ENCODE peak calls at places on chromosomes 6 and 20, in six cellular contexts. R is heart right ventricle; J is gastrocnemius medialis; X is psoas muscle; W is prostate gland; D is naive thymus-derived CD4-positive, alpha-beta T cell. N is an unnamed sample.

GRCh38 chr6:87213364-87213763 is 58.0 kb downstream of the ZNF292 start:
- DNase-seq in R (no peak), J (no peak), X (no peak), W (no peak), D (no peak), N (no peak)

GRCh38 chr6:26235240-26235730 is 129.7 kb upstream of the BTN3A2 start:
- DNase-seq in R (no peak), J (no peak), X (no peak), W (no peak), D (no peak), N (no peak)

GRCh38 chr20:61454053-61454452 is 202.0 kb downstream of the CDH4 start:
- DNase-seq in R (no peak), J (no peak), X (no peak), W (no peak), D (no peak), N (no peak)

GRCh38 chr6:26216015-26216885 is 129.0 kb downstream of the HFE start:
- DNase-seq in R (peak; percentile 78), J (no peak), X (peak; percentile 64), W (peak; percentile 94), D (peak; percentile 94), N (peak; percentile 98)

GRCh38 chr6:168343239-168344167 is 23.9 kb upstream of the DACT2 start:
- DNase-seq in R (no peak), J (no peak), X (no peak), W (no peak), D (no peak), N (no peak)

GRCh38 chr6:128491643-128492206 is 28.7 kb downstream of the PTPRK start:
- DNase-seq in R (peak; percentile 63), J (no peak), X (no peak), W (peak; percentile 39), D (no peak), N (peak; percentile 88)

GRCh38 chr6:111573892-111574800 is 31.5 kb downstream of the TRAF3IP2 start:
- DNase-seq in R (peak; percentile 62), J (no peak), X (no peak), W (no peak), D (no peak), N (peak; percentile 93)

GRCh38 chr6:42304313-42304712 is 86.7 kb upstream of the MRPS10 start:
- DNase-seq in R (no peak), J (no peak), X (no peak), W (no peak), D (no peak), N (peak; percentile 61)

GRCh38 chr6:113662688-113663333 is 194.3 kb upstream of the MARCKS start:
- DNase-seq in R (no peak), J (no peak), X (no peak), W (no peak), D (no peak), N (no peak)

GRCh38 chr20:62642666-62643520 is 590 bp downstream of the SLCO4A1 start:
- DNase-seq in R (no peak), J (no peak), X (no peak), W (no peak), D (peak; percentile 47), N (peak; percentile 8)

GRCh38 chr6:134057478-134057877 is 5.1 kb upstream of the SLC2A12 start:
- DNase-seq in R (no peak), J (no peak), X (no peak), W (peak; percentile 51), D (no peak), N (no peak)
- H3K27ac ChIP-seq in R (peak overlapping the region; percentile 68), J (no peak overlapping the region), X (peak overlapping the region; percentile 11), W (no peak overlapping the region), D (no peak overlapping the region), N (no peak overlapping the region)

GRCh38 chr20:25300496-25301170 is 52.7 kb downstream of the PYGB start:
- DNase-seq in R (no peak), J (no peak), X (no peak), W (no peak), D (no peak), N (peak; percentile 34)

GRCh38 chr20:25299801-25300200 is 51.9 kb downstream of the PYGB start:
- DNase-seq in R (no peak), J (no peak), X (no peak), W (no peak), D (no peak), N (peak; percentile 63)

GRCh38 chr20:25303292-25304024 is 55.6 kb downstream of the PYGB start:
- DNase-seq in R (no peak), J (no peak), X (peak; percentile 26), W (no peak), D (no peak), N (no peak)

GRCh38 chr20:25302596-25302995 is 54.7 kb downstream of the PYGB start:
- DNase-seq in R (no peak), J (no peak), X (peak; percentile 41), W (no peak), D (no peak), N (no peak)

GRCh38 chr20:25301357-25301920 is 53.6 kb downstream of the PYGB start:
- DNase-seq in R (no peak), J (no peak), X (no peak), W (no peak), D (no peak), N (no peak)
- H3K27ac ChIP-seq in R (peak overlapping the region; percentile 1), J (no peak overlapping the region), X (no peak overlapping the region), W (peak overlapping the region; percentile 43), D (no peak overlapping the region), N (no peak overlapping the region)

DNA sequence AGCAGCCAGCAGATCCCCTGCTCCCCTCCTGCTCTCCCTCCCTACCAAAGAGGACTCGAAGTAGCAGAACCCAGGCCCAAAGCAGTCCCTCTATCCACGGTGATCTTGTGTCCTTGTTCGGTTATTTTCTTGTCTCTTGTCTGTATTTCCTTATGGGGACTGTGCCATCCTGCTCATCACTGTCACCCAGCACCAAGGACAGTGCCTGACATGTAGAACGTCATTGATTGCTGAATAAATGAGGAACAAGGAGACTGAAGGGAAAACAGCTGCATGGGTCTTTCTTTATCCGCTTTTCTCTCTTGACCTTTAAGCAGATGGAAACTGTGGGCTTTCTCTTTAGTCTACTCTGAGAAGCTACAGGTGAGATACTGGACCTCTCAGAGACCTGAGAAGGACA is 29.4 kb upstream of the ZNF831 start:
- DNase-seq in R (no peak), J (no peak), X (no peak), W (no peak), D (no peak), N (no peak)
- H3K27ac ChIP-seq in R (no peak overlapping the region), J (no peak overlapping the region), X (no peak overlapping the region), W (no peak overlapping the region), D (no peak overlapping the region), N (no peak overlapping the region)

GRCh38 chr20:44599715-44600114 is 17.3 kb downstream of the PKIG start:
- DNase-seq in R (no peak), J (no peak), X (no peak), W (no peak), D (no peak), N (no peak)

GRCh38 chr20:44600301-44600700 is 17.9 kb downstream of the PKIG start:
- DNase-seq in R (no peak), J (no peak), X (no peak), W (no peak), D (no peak), N (no peak)

GRCh38 chr20:44600758-44601562 is 18.6 kb downstream of the PKIG start:
- DNase-seq in R (peak; percentile 64), J (no peak), X (peak; percentile 70), W (no peak), D (no peak), N (no peak)

GRCh38 chr20:44603327-44603726 is 20.9 kb downstream of the PKIG start:
- DNase-seq in R (no peak), J (no peak), X (no peak), W (no peak), D (no peak), N (no peak)

DNA sequence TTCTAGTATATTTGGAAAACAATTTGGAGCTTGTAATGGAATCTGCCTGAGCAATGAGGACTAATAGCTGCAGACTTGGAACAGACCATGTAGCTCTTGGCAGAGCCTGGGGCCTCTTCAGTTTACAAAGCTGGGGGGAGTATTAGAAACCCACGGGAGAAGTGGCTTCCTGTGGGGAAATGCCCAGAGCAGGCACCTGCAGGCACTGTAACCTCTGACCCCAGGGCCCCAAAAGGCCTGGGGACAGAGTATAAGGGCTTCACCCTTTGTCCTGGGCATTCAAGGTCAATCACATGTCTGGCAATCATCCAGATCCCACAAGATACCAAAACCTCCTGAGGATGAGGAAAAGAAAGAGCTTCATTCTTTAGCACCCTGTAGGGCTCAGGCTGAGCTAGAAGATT is 19.4 kb downstream of the PKIG start:
- DNase-seq in R (peak; percentile 88), J (peak; percentile 41), X (peak; percentile 85), W (peak; percentile 23), D (no peak), N (peak; percentile 89)
- H3K27ac ChIP-seq in R (peak overlapping the region; percentile 98), J (peak overlapping the region; percentile 79), X (peak overlapping the region; percentile 82), W (peak overlapping the region; percentile 69), D (no peak overlapping the region), N (no peak overlapping the region)

GRCh38 chr20:51427625-51428291 is 114.8 kb downstream of the NFATC2 start:
- DNase-seq in R (no peak), J (no peak), X (no peak), W (no peak), D (no peak), N (no peak)
- H3K27ac ChIP-seq in R (no peak overlapping the region), J (no peak overlapping the region), X (no peak overlapping the region), W (no peak overlapping the region), D (no peak overlapping the region), N (no peak overlapping the region)

GRCh38 chr6:109105681-109106080 is 10.4 kb downstream of the CEP57L1 start:
- DNase-seq in R (no peak), J (no peak), X (no peak), W (no peak), D (no peak), N (no peak)
- H3K27ac ChIP-seq in R (no peak overlapping the region), J (no peak overlapping the region), X (no peak overlapping the region), W (no peak overlapping the region), D (no peak overlapping the region), N (no peak overlapping the region)

GRCh38 chr20:37298190-37298939 is 8.9 kb downstream of the MANBAL start:
- DNase-seq in R (no peak), J (no peak), X (no peak), W (no peak), D (no peak), N (peak; percentile 73)
- H3K27ac ChIP-seq in R (no peak overlapping the region), J (no peak overlapping the region), X (no peak overlapping the region), W (peak overlapping the region; percentile 63), D (no peak overlapping the region), N (no peak overlapping the region)

GRCh38 chr6:2245103-2245953 is at the start of gene GMDS:
- DNase-seq in R (peak; percentile 86), J (peak; percentile 64), X (peak; percentile 93), W (peak; percentile 86), D (peak; percentile 67), N (peak; percentile 84)
- H3K27ac ChIP-seq in R (peak within 1 kb of the TSS; percentile 85), J (peak within 1 kb of the TSS; percentile 96), X (peak within 1 kb of the TSS; percentile 90), W (peak within 1 kb of the TSS; percentile 92), D (peak within 1 kb of the TSS; percentile 96), N (peak within 1 kb of the TSS; percentile 93)

N was measured in fibroblast of lung.